ENCODE peak calls at places on chromosome 17, in eight cellular contexts. T, G, F, Y, U, B, N and W are unnamed samples.

GRCh38 chr17:35841505-35841904 is 27.2 kb downstream of the HEATR9 start:
- DNase-seq in F (no peak), U (no peak), N (no peak), T (no peak), B (no peak), Y (no peak), G (no peak), W (no peak)

GRCh38 chr17:57372156-57372555 is 115.8 kb downstream of the MSI2 start:
- DNase-seq in G (peak; percentile 61), F (no peak), U (peak; percentile 71), B (no peak), Y (peak; percentile 45), T (no peak), N (no peak), W (peak; percentile 92)

GRCh38 chr17:9568957-9569588 is 6.5 kb downstream of the STX8 start:
- DNase-seq in G (no peak), U (no peak), B (no peak), Y (no peak), N (no peak), F (no peak), T (no peak), W (no peak)

GRCh38 chr17:17693253-17693954 is 12.1 kb downstream of the RAI1 start:
- DNase-seq in U (no peak), B (no peak), T (no peak), G (peak; percentile 54), N (no peak), F (no peak), Y (peak; percentile 75), W (peak; percentile 88)

GRCh38 chr17:17414316-17414937 is 62.4 kb upstream of the MED9 start:
- DNase-seq in T (no peak), U (no peak), Y (no peak), B (peak; percentile 28), N (no peak), G (no peak), F (no peak), W (no peak)

GRCh38 chr17:32569171-32570080 is 82.6 kb downstream of the CDK5R1 start:
- DNase-seq in B (no peak), T (no peak), G (peak; percentile 81), N (no peak), F (no peak), U (no peak), Y (no peak), W (no peak)

GRCh38 chr17:81278831-81279230 is 16.3 kb downstream of the SLC38A10 start:
- DNase-seq in U (no peak), Y (no peak), N (no peak), F (no peak), G (no peak), B (no peak), T (no peak), W (no peak)

GRCh38 chr17:42618442-42619150 is 9.1 kb downstream of the TUBG1 start:
- DNase-seq in Y (peak; percentile 66), N (no peak), B (peak; percentile 70), T (peak; percentile 77), U (peak; percentile 62), F (no peak), G (peak; percentile 70), W (peak; percentile 82)

GRCh38 chr17:66676421-66676820 is 158.5 kb upstream of the CACNG5 start:
- DNase-seq in U (no peak), G (peak; percentile 94), B (no peak), Y (peak; percentile 40), F (no peak), N (no peak), T (peak; percentile 50), W (no peak)

GRCh38 chr17:63247706-63248105 is 198.4 kb downstream of the CYB561 start:
- DNase-seq in B (no peak), Y (no peak), U (no peak), N (no peak), F (no peak), G (no peak), T (no peak), W (no peak)

GRCh38 chr17:16129441-16129840 is 85.9 kb downstream of the NCOR1 start:
- DNase-seq in N (no peak), F (no peak), G (no peak), Y (no peak), B (no peak), U (no peak), T (no peak), W (no peak)

GRCh38 chr17:34435182-34435928 is 72.3 kb upstream of the CCL1 start:
- DNase-seq in N (no peak), B (no peak), G (no peak), T (no peak), U (no peak), F (no peak), Y (no peak), W (no peak)

GRCh38 chr17:28029033-28029432 is 13.4 kb upstream of the NLK start:
- DNase-seq in T (no peak), F (no peak), B (no peak), N (no peak), U (no peak), G (no peak), Y (no peak), W (no peak)

GRCh38 chr17:37743875-37744632 is 805 bp downstream of the HNF1B start:
- DNase-seq in T (peak; percentile 29), B (no peak), F (no peak), U (no peak), Y (peak; percentile 69), G (no peak), N (no peak), W (peak; percentile 61)

GRCh38 chr17:77488531-77489238 is 347.9 kb downstream of the SEC14L1 start:
- DNase-seq in G (no peak), N (no peak), B (no peak), Y (no peak), F (no peak), U (no peak), T (no peak), W (no peak)